ENCODE peak calls at places on chromosomes 16 and 17, in four cellular contexts. One of them, this sample, is unnamed.

GRCh38 chr16:30122621-30123160 is 329 bp downstream of the MAPK3 start:
- DNase-seq in Calu3: no peak
- DNase-seq in AG04450: no peak
- DNase-seq in tibial nerve: no peak
- DNase-seq in this sample: no peak

GRCh38 chr17:71978435-71978834 is 142.4 kb upstream of the SOX9 start:
- DNase-seq in Calu3: no peak
- DNase-seq in AG04450: no peak
- DNase-seq in tibial nerve: no peak
- DNase-seq in this sample: no peak

GRCh38 chr16:11213799-11214198 is 42.2 kb downstream of the SOCS1 start:
- DNase-seq in Calu3: no peak
- DNase-seq in AG04450: no peak
- DNase-seq in tibial nerve: no peak
- DNase-seq in this sample: no peak

GRCh38 chr16:25988089-25988488 is 296.3 kb downstream of the HS3ST4 start:
- DNase-seq in Calu3: no peak
- DNase-seq in AG04450: no peak
- DNase-seq in tibial nerve: no peak
- DNase-seq in this sample: no peak

GRCh38 chr17:54883939-54884338 is 16.7 kb upstream of the TOM1L1 start:
- DNase-seq in Calu3: no peak
- DNase-seq in AG04450: no peak
- DNase-seq in tibial nerve: no peak
- DNase-seq in this sample: no peak

GRCh38 chr16:468072-468821 is 42.8 kb downstream of the RAB11FIP3 start:
- DNase-seq in Calu3: no peak
- DNase-seq in AG04450: no peak
- DNase-seq in tibial nerve: no peak
- DNase-seq in this sample: no peak

GRCh38 chr17:30554839-30555751 is 77.9 kb downstream of the GOSR1 start:
- DNase-seq in Calu3: peak
- DNase-seq in AG04450: no peak
- DNase-seq in tibial nerve: no peak
- DNase-seq in this sample: no peak

GRCh38 chr17:20706752-20707372 is 127.3 kb downstream of the CDRT15L2 start:
- DNase-seq in Calu3: peak
- DNase-seq in AG04450: no peak
- DNase-seq in tibial nerve: no peak
- DNase-seq in this sample: no peak

GRCh38 chr16:7268182-7268581 is 64.5 kb upstream of the RBFOX1 start:
- DNase-seq in Calu3: peak
- DNase-seq in AG04450: no peak
- DNase-seq in tibial nerve: no peak
- DNase-seq in this sample: no peak

GRCh38 chr17:40177275-40177874 is at the start of gene RAPGEFL1:
- DNase-seq in Calu3: peak
- DNase-seq in AG04450: no peak
- DNase-seq in tibial nerve: peak
- DNase-seq in this sample: peak

GRCh38 chr17:75571197-75571884 is 16.3 kb upstream of the MYO15B start:
- DNase-seq in Calu3: no peak
- DNase-seq in AG04450: no peak
- DNase-seq in tibial nerve: no peak
- DNase-seq in this sample: no peak

GRCh38 chr16:79757968-79758367 is 157.4 kb upstream of the MAF start:
- DNase-seq in Calu3: no peak
- DNase-seq in AG04450: no peak
- DNase-seq in tibial nerve: no peak
- DNase-seq in this sample: no peak

GRCh38 chr17:45768000-45768399 is 16.1 kb upstream of the CRHR1 start:
- DNase-seq in Calu3: no peak
- DNase-seq in AG04450: no peak
- DNase-seq in tibial nerve: no peak
- DNase-seq in this sample: no peak

GRCh38 chr17:44038604-44039007 is 23.8 kb upstream of the TMEM101 start:
- DNase-seq in Calu3: no peak
- DNase-seq in AG04450: no peak
- DNase-seq in tibial nerve: no peak
- DNase-seq in this sample: no peak

GRCh38 chr17:65530158-65530984 is 31.1 kb downstream of the AXIN2 start:
- DNase-seq in Calu3: no peak
- DNase-seq in AG04450: no peak
- DNase-seq in tibial nerve: no peak
- DNase-seq in this sample: no peak

GRCh38 chr16:87074635-87075318 is 242.4 kb downstream of the C16orf95 start:
- DNase-seq in Calu3: no peak
- DNase-seq in AG04450: no peak
- DNase-seq in tibial nerve: no peak
- DNase-seq in this sample: no peak

GRCh38 chr16:74667215-74667765 is 613 bp upstream of the RFWD3 start:
- DNase-seq in Calu3: peak
- DNase-seq in AG04450: no peak
- DNase-seq in tibial nerve: no peak
- DNase-seq in this sample: peak

GRCh38 chr16:46996391-46996790 is 22.9 kb upstream of the DNAJA2 start:
- DNase-seq in Calu3: no peak
- DNase-seq in AG04450: no peak
- DNase-seq in tibial nerve: no peak
- DNase-seq in this sample: no peak

GRCh38 chr16:77450790-77451487 is 16.1 kb upstream of the ADAMTS18 start:
- DNase-seq in Calu3: no peak
- DNase-seq in AG04450: no peak
- DNase-seq in tibial nerve: no peak
- DNase-seq in this sample: peak

GRCh38 chr17:371583-371982 is 19.0 kb upstream of the RPH3AL start:
- DNase-seq in Calu3: no peak
- DNase-seq in AG04450: no peak
- DNase-seq in tibial nerve: no peak
- DNase-seq in this sample: no peak

GRCh38 chr17:15963670-15964110 is 18.8 kb downstream of the ADORA2B start:
- DNase-seq in Calu3: no peak
- DNase-seq in AG04450: no peak
- DNase-seq in tibial nerve: no peak
- DNase-seq in this sample: no peak

GRCh38 chr16:76277099-76278030 is at the start of gene CNTNAP4:
- DNase-seq in Calu3: no peak
- DNase-seq in AG04450: no peak
- DNase-seq in tibial nerve: peak
- DNase-seq in this sample: no peak

GRCh38 chr17:69050999-69051775 is 9.5 kb downstream of the ABCA9 start:
- DNase-seq in Calu3: no peak
- DNase-seq in AG04450: peak
- DNase-seq in tibial nerve: no peak
- DNase-seq in this sample: no peak

GRCh38 chr16:48279199-48279598 is 31.9 kb upstream of the ABCC11 start:
- DNase-seq in Calu3: no peak
- DNase-seq in AG04450: no peak
- DNase-seq in tibial nerve: no peak
- DNase-seq in this sample: no peak

GRCh38 chr16:54657058-54657708 is 273.5 kb upstream of the IRX5 start:
- DNase-seq in Calu3: peak
- DNase-seq in AG04450: no peak
- DNase-seq in tibial nerve: no peak
- DNase-seq in this sample: no peak

GRCh38 chr16:11183035-11183812 is 72.8 kb downstream of the SOCS1 start:
- DNase-seq in Calu3: no peak
- DNase-seq in AG04450: no peak
- DNase-seq in tibial nerve: no peak
- DNase-seq in this sample: no peak

GRCh38 chr17:78276098-78276497 is 44.7 kb downstream of the TMEM235 start:
- DNase-seq in Calu3: no peak
- DNase-seq in AG04450: no peak
- DNase-seq in tibial nerve: no peak
- DNase-seq in this sample: no peak

GRCh38 chr16:28985611-28986041 is 774 bp downstream of the LAT start:
- DNase-seq in Calu3: no peak
- DNase-seq in AG04450: no peak
- DNase-seq in tibial nerve: no peak
- DNase-seq in this sample: no peak

GRCh38 chr16:1258218-1258587 is 2.3 kb downstream of the TPSD1 start:
- DNase-seq in Calu3: peak
- DNase-seq in AG04450: no peak
- DNase-seq in tibial nerve: no peak
- DNase-seq in this sample: no peak

GRCh38 chr16:4176794-4177438 is 60.7 kb upstream of the ADCY9 start:
- DNase-seq in Calu3: peak
- DNase-seq in AG04450: no peak
- DNase-seq in tibial nerve: no peak
- DNase-seq in this sample: no peak

GRCh38 chr17:59844884-59845594 is 47.7 kb downstream of the TUBD1 start:
- DNase-seq in Calu3: no peak
- DNase-seq in AG04450: no peak
- DNase-seq in tibial nerve: no peak
- DNase-seq in this sample: no peak

GRCh38 chr16:31453255-31454204 is 5.8 kb upstream of the ARMC5 start:
- DNase-seq in Calu3: no peak
- DNase-seq in AG04450: no peak
- DNase-seq in tibial nerve: no peak
- DNase-seq in this sample: no peak

GRCh38 chr16:3274490-3274889 is 8.8 kb upstream of the ZNF263 start:
- DNase-seq in Calu3: no peak
- DNase-seq in AG04450: no peak
- DNase-seq in tibial nerve: no peak
- DNase-seq in this sample: no peak

GRCh38 chr17:80259642-80260535 is 763 bp upstream of the RNF213 start:
- DNase-seq in Calu3: peak
- DNase-seq in AG04450: no peak
- DNase-seq in tibial nerve: peak
- DNase-seq in this sample: no peak

GRCh38 chr16:81945665-81946064 is 65.6 kb downstream of the SDR42E1 start:
- DNase-seq in Calu3: no peak
- DNase-seq in AG04450: no peak
- DNase-seq in tibial nerve: no peak
- DNase-seq in this sample: no peak

This sample was measured in breast epithelium.